ENCODE peak calls at places on chromosomes 2 and 18, in five cellular contexts. G, X, F, S and T are unnamed samples.

GRCh38 chr2:33377048-33377447 is 99.4 kb upstream of the RASGRP3 start:
- DNase-seq in G (peak; percentile 42), X (no peak), F (no peak), S (no peak), T (no peak)

GRCh38 chr18:52544086-52544485 is 204.1 kb downstream of the DCC start:
- DNase-seq in G (no peak), X (no peak), F (no peak), S (no peak), T (no peak)

GRCh38 chr2:128468186-128468585 is 149.5 kb upstream of the HS6ST1 start:
- DNase-seq in G (no peak), X (no peak), F (no peak), S (no peak), T (no peak)

GRCh38 chr2:136214284-136214683 is 96.3 kb upstream of the CXCR4 start:
- DNase-seq in G (no peak), X (no peak), F (no peak), S (no peak), T (no peak)

GRCh38 chr2:14681608-14682007 is 49.1 kb downstream of the LRATD1 start:
- DNase-seq in G (no peak), X (no peak), F (no peak), S (no peak), T (no peak)

GRCh38 chr2:132731431-132731830 is 61.4 kb upstream of the LYPD1 start:
- DNase-seq in G (no peak), X (no peak), F (no peak), S (peak; percentile 1), T (no peak)

GRCh38 chr2:19746611-19747309 is 155.0 kb downstream of the TTC32 start:
- DNase-seq in G (peak; percentile 31), X (no peak), F (peak; percentile 52), S (no peak), T (peak; percentile 19)

GRCh38 chr2:240226672-240227537 is 86.4 kb upstream of the OTOS start:
- DNase-seq in G (no peak), X (no peak), F (no peak), S (no peak), T (no peak)

GRCh38 chr18:5510109-5510846 is 33.5 kb downstream of the EPB41L3 start:
- DNase-seq in G (no peak), X (no peak), F (peak; percentile 55), S (no peak), T (no peak)

GRCh38 chr2:20868377-20868776 is 45.5 kb upstream of the LDAH start:
- DNase-seq in G (no peak), X (no peak), F (no peak), S (no peak), T (no peak)

GRCh38 chr2:232350804-232351685 is 27.5 kb upstream of the ALPP start:
- DNase-seq in G (no peak), X (no peak), F (no peak), S (no peak), T (no peak)

GRCh38 chr2:31903109-31903780 is 107.6 kb downstream of the MEMO1 start:
- DNase-seq in G (no peak), X (no peak), F (no peak), S (no peak), T (no peak)

GRCh38 chr2:76314621-76315020 is 603.9 kb upstream of the GCFC2 start:
- DNase-seq in G (no peak), X (no peak), F (no peak), S (no peak), T (no peak)

GRCh38 chr2:172783091-172783898 is 47.6 kb downstream of the RAPGEF4 start:
- DNase-seq in G (peak; percentile 88), X (no peak), F (peak; percentile 91), S (peak; percentile 99), T (peak; percentile 31)

GRCh38 chr2:9002313-9002636 is 1.2 kb downstream of the MBOAT2 start:
- DNase-seq in G (peak; percentile 10), X (no peak), F (no peak), S (no peak), T (no peak)

GRCh38 chr2:42651057-42651456 is 82.6 kb downstream of the MTA3 start:
- DNase-seq in G (no peak), X (no peak), F (peak; percentile 20), S (no peak), T (no peak)

GRCh38 chr2:179932786-179933185 is 71.4 kb upstream of the ZNF385B start:
- DNase-seq in G (no peak), X (no peak), F (no peak), S (no peak), T (no peak)

GRCh38 chr18:31632356-31632755 is 40.7 kb downstream of the TTR start:
- DNase-seq in G (no peak), X (no peak), F (no peak), S (no peak), T (no peak)

GRCh38 chr18:12606592-12607315 is 51.2 kb downstream of the SPIRE1 start:
- DNase-seq in G (peak; percentile 84), X (no peak), F (peak; percentile 92), S (peak; percentile 58), T (no peak)

GRCh38 chr2:152743004-152743403 is 24.6 kb downstream of the ARL6IP6 start:
- DNase-seq in G (peak; percentile 8), X (no peak), F (peak; percentile 48), S (no peak), T (no peak)

GRCh38 chr18:46917108-46917807 is at the start of the genes KATNAL2 and PIAS2:
- DNase-seq in G (peak; percentile 72), X (peak; percentile 80), F (peak; percentile 56), S (peak; percentile 36), T (peak; percentile 69)

GRCh38 chr2:205769879-205770278 is 87.6 kb downstream of the NRP2 start:
- DNase-seq in G (no peak), X (no peak), F (no peak), S (no peak), T (no peak)

GRCh38 chr2:225117061-225117716 is 74.9 kb upstream of the DOCK10 start:
- DNase-seq in G (no peak), X (no peak), F (no peak), S (no peak), T (no peak)

GRCh38 chr2:11774600-11774999 is 28.2 kb downstream of the LPIN1 start:
- DNase-seq in G (no peak), X (no peak), F (no peak), S (no peak), T (no peak)

GRCh38 chr2:239236043-239236807 is 164.6 kb downstream of the HDAC4 start:
- DNase-seq in G (no peak), X (peak; percentile 68), F (no peak), S (no peak), T (no peak)

GRCh38 chr2:126220336-126220735 is 435.6 kb upstream of the GYPC start:
- DNase-seq in G (peak; percentile 71), X (no peak), F (peak; percentile 4), S (peak; percentile 8), T (no peak)

GRCh38 chr18:77047803-77048419 is 84.7 kb downstream of the MBP start:
- DNase-seq in G (no peak), X (no peak), F (no peak), S (no peak), T (no peak)

GRCh38 chr2:65070172-65070830 is 14.1 kb downstream of the CEP68 start:
- DNase-seq in G (peak; percentile 45), X (peak; percentile 43), F (peak; percentile 48), S (peak; percentile 66), T (no peak)

GRCh38 chr2:8219631-8220393 is 462.0 kb upstream of the ID2 start:
- DNase-seq in G (no peak), X (peak; percentile 16), F (no peak), S (no peak), T (no peak)

GRCh38 chr2:191389288-191389687 is 144.1 kb downstream of the MYO1B start:
- DNase-seq in G (no peak), X (no peak), F (no peak), S (no peak), T (no peak)

GRCh38 chr2:67825476-67825875 is 237.3 kb downstream of the C1D start:
- DNase-seq in G (peak; percentile 52), X (no peak), F (peak; percentile 47), S (peak; percentile 20), T (no peak)

GRCh38 chr2:129744649-129745048 is 234.8 kb upstream of the RAB6C start:
- DNase-seq in G (no peak), X (no peak), F (no peak), S (no peak), T (no peak)

GRCh38 chr2:63436488-63436887 is 151.8 kb downstream of the WDPCP start:
- DNase-seq in G (no peak), X (no peak), F (peak; percentile 15), S (no peak), T (no peak)

GRCh38 chr18:73943763-73944162 is 203.9 kb downstream of the FBXO15 start:
- DNase-seq in G (no peak), X (no peak), F (no peak), S (no peak), T (no peak)

GRCh38 chr2:210663574-210663973 is 107.2 kb downstream of the CPS1 start:
- DNase-seq in G (peak; percentile 2), X (no peak), F (peak; percentile 64), S (no peak), T (no peak)
- TF ChIP-seq CTCF in G (no peak), X (peak; percentile 62), F (peak; percentile 58), S (peak; percentile 30), T (peak; percentile 67)

DNA sequence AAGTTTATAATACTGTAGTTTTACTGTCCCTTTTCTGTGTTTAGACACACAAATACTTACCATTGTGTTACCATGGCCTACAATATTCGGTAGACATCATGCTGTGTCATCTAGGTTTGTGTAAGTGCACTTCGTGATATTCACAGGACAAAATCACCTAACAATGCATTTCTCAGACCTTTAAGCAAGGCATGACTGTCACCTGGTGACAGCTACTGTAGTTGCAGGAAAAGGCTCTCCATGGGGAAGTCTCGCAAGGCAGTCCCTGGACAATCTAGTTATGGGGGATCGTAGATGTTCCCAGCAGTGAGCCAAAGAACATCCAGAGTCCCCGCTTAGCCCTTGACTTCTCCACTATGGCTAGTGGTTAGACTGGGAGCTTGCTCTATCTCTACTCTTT is 73.1 kb downstream of the EIF2AK3 start:
- DNase-seq in G (no peak), X (no peak), F (no peak), S (no peak), T (no peak)
- TF ChIP-seq CTCF in G (no peak), X (no peak), F (peak; percentile 7), S (peak; percentile 30), T (no peak)

DNA sequence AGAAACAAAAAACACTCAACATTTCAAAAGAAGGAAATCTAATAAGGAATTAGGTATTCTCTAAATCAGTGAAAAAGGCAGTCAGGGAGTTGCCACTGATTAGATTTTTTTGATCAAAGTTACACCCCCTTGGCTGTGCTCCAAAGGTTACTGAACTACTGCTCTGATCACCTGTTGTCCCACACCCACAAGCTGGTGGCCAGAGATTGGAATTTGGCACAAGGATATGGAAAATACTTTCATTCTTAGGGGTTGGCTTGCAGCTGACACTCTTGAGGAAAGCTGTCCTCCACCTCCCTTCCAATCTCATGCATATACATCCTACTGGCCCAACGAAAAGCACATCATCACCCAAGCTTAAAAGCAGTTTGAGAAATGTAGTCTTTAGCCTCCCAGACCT is 329.5 kb upstream of the CHAC2 start:
- DNase-seq in G (no peak), X (no peak), F (no peak), S (no peak), T (no peak)
- TF ChIP-seq CTCF in G (no peak), X (no peak), F (no peak), S (no peak), T (no peak)

DNA sequence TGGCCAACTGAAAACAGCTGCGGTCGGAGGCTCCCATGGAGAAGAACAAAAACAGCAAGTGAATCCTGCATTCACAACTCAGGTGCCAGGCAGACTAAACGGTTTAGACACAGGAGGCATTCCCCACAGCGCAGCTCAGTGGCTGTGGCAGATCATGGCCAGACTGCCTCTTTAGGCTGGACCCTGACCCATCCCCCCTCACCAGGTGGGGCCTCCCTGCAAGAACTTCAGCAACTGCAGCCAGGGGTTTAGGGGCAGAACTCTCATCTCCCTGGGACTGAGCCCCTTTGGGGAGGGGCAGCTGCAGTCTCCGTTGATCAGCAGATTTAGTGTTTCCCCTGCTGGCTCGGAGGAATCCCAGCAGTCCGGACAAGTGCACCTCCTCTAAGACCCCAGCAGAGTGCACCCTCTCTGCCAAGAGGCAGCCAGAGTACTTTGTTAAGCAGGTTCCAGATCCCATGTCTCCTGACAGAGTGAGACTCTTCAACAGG is 346.7 kb downstream of the SS18 start:
- DNase-seq in G (no peak), X (no peak), F (no peak), S (no peak), T (no peak)
- TF ChIP-seq CTCF in G (no peak), X (no peak), F (no peak), S (no peak), T (no peak)